ENCODE peak calls at places on chromosomes 7 and 10, in four cellular contexts. T, H, I and K are unnamed samples.

GRCh38 chr7:150340024-150340749 is 1.2 kb downstream of the RARRES2 start:
- DNase-seq in T (peak), H (no peak), I (peak), K (peak)

GRCh38 chr10:6225263-6225814 is 22.6 kb downstream of the PFKFB3 start:
- DNase-seq in T (no peak), H (no peak), I (peak), K (no peak)

GRCh38 chr7:155490697-155491628 is 33.0 kb downstream of the EN2 start:
- DNase-seq in T (no peak), H (no peak), I (peak), K (peak)

GRCh38 chr10:128187788-128188185 is 61.6 kb upstream of the MKI67 start:
- DNase-seq in T (no peak), H (no peak), I (no peak), K (no peak)

GRCh38 chr10:127047878-127048238 is 142.6 kb downstream of the DOCK1 start:
- DNase-seq in T (no peak), H (no peak), I (no peak), K (no peak)

GRCh38 chr7:155685070-155685790 is 40.8 kb downstream of the RBM33 start:
- DNase-seq in T (no peak), H (no peak), I (no peak), K (peak)

GRCh38 chr7:3068568-3068967 is 24.9 kb upstream of the CARD11 start:
- DNase-seq in T (no peak), H (no peak), I (no peak), K (peak)

GRCh38 chr7:47047384-47047783 is 534.5 kb downstream of the TNS3 start:
- DNase-seq in T (no peak), H (no peak), I (no peak), K (no peak)

GRCh38 chr7:13628231-13629001 is 361.1 kb downstream of the ETV1 start:
- DNase-seq in T (no peak), H (no peak), I (no peak), K (no peak)

GRCh38 chr10:114278140-114278883 is 39.3 kb downstream of the VWA2 start:
- DNase-seq in T (no peak), H (no peak), I (peak), K (no peak)

GRCh38 chr7:44210107-44210506 is 9.3 kb downstream of the YKT6 start:
- DNase-seq in T (no peak), H (no peak), I (no peak), K (no peak)

GRCh38 chr7:128189231-128189930 is 51.7 kb upstream of the LEP start:
- DNase-seq in T (no peak), H (no peak), I (no peak), K (no peak)

GRCh38 chr7:157009778-157010587 is 480 bp downstream of the MNX1 start:
- DNase-seq in T (no peak), H (no peak), I (no peak), K (no peak)

GRCh38 chr10:27628631-27629030 is 117.0 kb downstream of the MKX start:
- DNase-seq in T (no peak), H (no peak), I (no peak), K (no peak)

GRCh38 chr7:141973673-141974072 is at the start of gene TAS2R38:
- DNase-seq in T (no peak), H (no peak), I (no peak), K (no peak)

GRCh38 chr10:99926925-99927718 is 82.6 kb downstream of the DNMBP start:
- DNase-seq in T (peak), H (peak), I (no peak), K (no peak)

GRCh38 chr10:12631216-12631615 is 281.9 kb downstream of the CAMK1D start:
- DNase-seq in T (no peak), H (no peak), I (no peak), K (no peak)

GRCh38 chr7:7157177-7157886 is 25.0 kb upstream of the C1GALT1 start:
- DNase-seq in T (no peak), H (no peak), I (no peak), K (peak)

GRCh38 chr10:100886946-100887345 is 25.8 kb upstream of the SLF2 start:
- DNase-seq in T (no peak), H (no peak), I (no peak), K (no peak)

GRCh38 chr10:88791924-88792323 is 10.6 kb upstream of the LIPM start:
- DNase-seq in T (no peak), H (peak), I (no peak), K (peak)

GRCh38 chr7:47474937-47475879 is 106.7 kb downstream of the TNS3 start:
- DNase-seq in T (peak), H (peak), I (peak), K (peak)

GRCh38 chr10:93542358-93542791 is 24.1 kb upstream of the FFAR4 start:
- DNase-seq in T (peak), H (no peak), I (no peak), K (no peak)

GRCh38 chr7:73451780-73452398 is 18.3 kb downstream of the FZD9 start:
- DNase-seq in T (no peak), H (peak), I (no peak), K (no peak)

GRCh38 chr10:22713853-22714523 is 390 bp downstream of the PIP4K2A start:
- DNase-seq in T (peak), H (no peak), I (peak), K (peak)

GRCh38 chr10:17665742-17666141 is 21.8 kb downstream of the STAM start:
- DNase-seq in T (no peak), H (peak), I (no peak), K (no peak)

GRCh38 chr10:114856544-114857287 is 35.1 kb downstream of the FHIP2A start:
- DNase-seq in T (no peak), H (peak), I (no peak), K (peak)

GRCh38 chr7:13031481-13031880 is 344.0 kb downstream of the ARL4A start:
- DNase-seq in T (no peak), H (peak), I (no peak), K (no peak)

GRCh38 chr7:49823566-49823965 is 50.1 kb downstream of the VWC2 start:
- DNase-seq in T (no peak), H (no peak), I (no peak), K (no peak)
- TF ChIP-seq CTCF in T (no peak), H (no peak), I (no peak), K (no peak)

DNA sequence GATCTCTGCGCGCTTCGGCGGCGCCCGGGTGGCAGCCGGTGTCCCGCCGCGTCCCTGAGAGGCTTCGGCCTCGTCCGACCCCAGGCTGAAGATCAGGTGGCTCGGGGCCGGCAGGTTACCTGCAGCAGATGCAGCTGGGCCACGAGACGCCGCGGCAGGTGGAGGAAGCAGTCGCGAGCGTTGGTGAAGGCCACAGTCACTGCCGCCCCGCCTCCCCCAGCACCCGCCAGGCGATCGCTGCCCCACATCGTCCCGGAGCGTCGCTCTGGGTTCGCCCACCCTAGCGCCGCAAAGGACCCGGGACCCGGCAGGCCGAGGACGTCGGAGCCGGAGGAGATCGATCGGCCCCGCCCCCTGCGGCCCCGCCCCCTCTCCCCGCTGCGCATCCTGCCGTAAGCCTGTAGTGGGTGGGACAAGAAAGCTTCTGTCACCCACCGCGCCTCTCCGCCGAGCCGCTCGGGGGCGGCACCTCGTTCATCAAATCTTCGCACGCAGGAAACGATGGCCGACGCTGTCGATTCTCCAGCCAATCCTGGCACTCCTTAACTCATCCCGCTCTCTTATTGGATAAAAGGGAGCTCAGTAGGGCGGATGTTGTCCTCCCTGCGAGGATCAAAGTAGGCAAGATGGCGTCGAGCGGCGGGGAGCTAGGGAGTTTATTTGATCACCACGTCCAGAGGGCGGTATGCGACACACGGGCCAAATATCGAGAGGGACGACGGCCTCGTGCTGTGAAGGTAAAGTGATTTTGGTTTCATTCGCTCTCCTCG is at the start of the genes PEX1 and RBM48:
- DNase-seq in T (peak), H (peak), I (peak), K (peak)
- TF ChIP-seq CTCF in T (peak), H (peak), I (peak), K (no peak)

GRCh38 chr7:100670074-100670473 is 3.5 kb upstream of the GNB2 start:
- DNase-seq in T (no peak), H (no peak), I (no peak), K (no peak)
- TF ChIP-seq CTCF in T (no peak), H (no peak), I (no peak), K (no peak)

GRCh38 chr7:140324714-140325113 is 73.6 kb downstream of the SLC37A3 start:
- DNase-seq in T (no peak), H (no peak), I (no peak), K (no peak)

GRCh38 chr7:140322759-140323158 is 75.6 kb downstream of the SLC37A3 start:
- DNase-seq in T (no peak), H (no peak), I (no peak), K (no peak)

GRCh38 chr7:140325600-140325999 is 72.7 kb downstream of the SLC37A3 start:
- DNase-seq in T (no peak), H (no peak), I (no peak), K (no peak)

GRCh38 chr7:140327261-140327661 is 71.1 kb downstream of the SLC37A3 start:
- DNase-seq in T (no peak), H (no peak), I (no peak), K (no peak)

GRCh38 chr7:140326116-140326928 is 72.0 kb downstream of the SLC37A3 start:
- DNase-seq in T (peak), H (peak), I (no peak), K (peak)
- TF ChIP-seq CTCF in T (peak), H (peak), I (peak), K (peak)

GRCh38 chr10:42767906-42768305 is 14.7 kb upstream of the BMS1 start:
- DNase-seq in T (no peak), H (no peak), I (no peak), K (no peak)
- TF ChIP-seq CTCF in T (no peak), H (no peak), I (no peak), K (no peak)

DNA sequence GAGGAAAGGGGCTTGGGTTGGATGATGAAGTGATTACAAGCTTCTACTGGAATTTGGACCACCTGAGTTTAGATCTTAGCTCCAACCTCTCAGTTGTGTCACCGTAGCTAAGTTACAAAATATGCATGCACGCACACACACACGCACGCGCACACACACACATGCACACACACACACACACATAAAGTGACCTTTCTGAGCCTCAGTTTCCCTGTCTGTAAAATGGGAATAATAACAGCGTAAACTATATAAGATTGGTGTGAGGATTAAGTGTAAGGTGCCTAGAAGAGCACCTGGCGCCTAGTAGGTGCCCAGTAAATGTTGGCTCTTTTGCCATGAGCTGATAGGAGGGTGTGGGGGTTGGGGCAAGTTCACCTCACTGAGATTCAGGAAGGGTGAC is 12.6 kb upstream of the AQP1 start:
- DNase-seq in T (no peak), H (no peak), I (no peak), K (no peak)
- TF ChIP-seq CTCF in T (no peak), H (no peak), I (no peak), K (no peak)

GRCh38 chr7:26284995-26285632 is 6.5 kb upstream of the SNX10 start:
- DNase-seq in T (no peak), H (peak), I (no peak), K (peak)
- TF ChIP-seq CTCF in T (no peak), H (no peak), I (no peak), K (peak)

GRCh38 chr7:98922392-98923107 is 44.2 kb downstream of the TRRAP start:
- DNase-seq in T (peak), H (no peak), I (no peak), K (no peak)
- TF ChIP-seq CTCF in T (peak), H (no peak), I (no peak), K (no peak)

GRCh38 chr10:117817116-117817515 is 229.6 kb downstream of the RAB11FIP2 start:
- DNase-seq in T (no peak), H (no peak), I (no peak), K (no peak)
- TF ChIP-seq CTCF in T (no peak), H (no peak), I (no peak), K (no peak)